ENCODE peak calls at places on chromosomes 1 and 21, in four cellular contexts. D, B, H and R are unnamed samples. For H3K36me3, the result is how much of the 10 kb centered on the place peaks cover.

GRCh38 chr1:31696246-31696645 is 7.6 kb downstream of the COL16A1 start:
- DNase-seq in D (no peak), B (no peak), H (no peak), R (no peak)

GRCh38 chr1:172499636-172500141 is 33.3 kb upstream of the SUCO start:
- DNase-seq in D (peak), B (no peak), H (peak), R (no peak)

GRCh38 chr21:45013271-45013841 is 61.0 kb upstream of the ADARB1 start:
- DNase-seq in D (no peak), B (no peak), H (no peak), R (no peak)

GRCh38 chr1:185157599-185158469 is 867 bp downstream of the SWT1 start:
- DNase-seq in D (peak), B (peak), H (peak), R (peak)

GRCh38 chr1:19824541-19824940 is 9.5 kb upstream of the RNF186 start:
- DNase-seq in D (no peak), B (no peak), H (no peak), R (no peak)

GRCh38 chr1:12314328-12314903 is 84.6 kb downstream of the VPS13D start:
- DNase-seq in D (peak), B (peak), H (no peak), R (peak)

GRCh38 chr1:201500670-201501120 is 6.2 kb downstream of the CSRP1 start:
- DNase-seq in D (no peak), B (no peak), H (no peak), R (peak)

GRCh38 chr1:116118471-116118870 is 7.3 kb downstream of the MAB21L3 start:
- DNase-seq in D (no peak), B (no peak), H (no peak), R (no peak)

GRCh38 chr1:245142171-245142798 is 12.5 kb upstream of the KIF26B start:
- DNase-seq in D (no peak), B (no peak), H (no peak), R (no peak)

GRCh38 chr21:46153259-46154154 is 1.9 kb downstream of the FTCD start:
- DNase-seq in D (peak), B (peak), H (peak), R (peak)

GRCh38 chr1:25544243-25544764 is 898 bp downstream of the LDLRAP1 start:
- DNase-seq in D (peak), B (no peak), H (no peak), R (no peak)

GRCh38 chr1:22749919-22750670 is 39.5 kb downstream of the EPHB2 start:
- DNase-seq in D (peak), B (peak), H (peak), R (peak)

GRCh38 chr1:234658143-234658542 is 48.2 kb upstream of the IRF2BP2 start:
- DNase-seq in D (peak), B (no peak), H (peak), R (peak)

GRCh38 chr1:47659141-47659540 is 221.3 kb downstream of the FOXD2 start:
- DNase-seq in D (no peak), B (no peak), H (no peak), R (no peak)

GRCh38 chr21:45009616-45010015 is 64.8 kb upstream of the ADARB1 start:
- DNase-seq in D (no peak), B (no peak), H (no peak), R (no peak)

GRCh38 chr21:45846373-45847160 is 135.0 kb upstream of the COL6A1 start:
- DNase-seq in D (no peak), B (no peak), H (no peak), R (no peak)

GRCh38 chr1:114668784-114669561 is 876 bp downstream of the DENND2C start:
- DNase-seq in D (peak), B (no peak), H (no peak), R (peak)

GRCh38 chr1:240021709-240022108 is 70.0 kb upstream of the FMN2 start:
- DNase-seq in D (no peak), B (no peak), H (no peak), R (no peak)

GRCh38 chr1:18139198-18139981 is 31.8 kb downstream of the IGSF21 start:
- DNase-seq in D (no peak), B (no peak), H (no peak), R (no peak)

GRCh38 chr1:85628791-85629531 is 48.4 kb downstream of the CCN1 start:
- DNase-seq in D (peak), B (peak), H (peak), R (peak)

GRCh38 chr1:198919667-198920398 is 281.0 kb downstream of the PTPRC start:
- DNase-seq in D (peak), B (no peak), H (no peak), R (no peak)
- H3K36me3 ChIP-seq in D (under half), B (under half), H (under half), R (under half)

GRCh38 chr1:157539568-157539967 is 12.7 kb downstream of the FCRL5 start:
- DNase-seq in D (no peak), B (no peak), H (no peak), R (no peak)
- H3K9ac ChIP-seq in D (no peak), B (no peak), H (no peak), R (no peak)

GRCh38 chr21:30943920-30944319 is 62.5 kb upstream of the KRTAP11-1 start:
- DNase-seq in D (no peak), B (no peak), H (no peak), R (no peak)

GRCh38 chr21:30936207-30936606 is 54.8 kb upstream of the KRTAP11-1 start:
- DNase-seq in D (no peak), B (no peak), H (no peak), R (no peak)

DNA sequence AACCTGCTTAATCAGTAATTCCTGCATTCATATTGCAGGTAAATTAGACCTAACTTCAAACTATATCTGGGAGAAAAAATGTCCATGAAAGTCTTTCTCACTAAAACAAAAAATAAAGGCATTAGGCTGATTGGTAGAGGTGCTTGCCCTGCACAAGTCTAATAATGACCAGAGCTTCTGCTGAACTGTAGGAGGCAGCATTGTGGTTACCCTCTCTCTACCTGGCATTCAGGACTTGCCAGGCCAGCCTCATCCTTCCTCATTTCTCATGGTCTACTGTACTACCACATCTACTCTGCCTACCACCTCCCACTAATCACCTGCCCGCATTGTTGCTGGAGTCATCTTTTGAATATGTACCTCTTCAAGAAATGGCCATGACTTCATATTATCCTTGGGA is 60.8 kb upstream of the KRTAP11-1 start:
- DNase-seq in D (no peak), B (no peak), H (no peak), R (no peak)
- H3K36me3 ChIP-seq in D (under half), B (under half), H (under half), R (under half)

GRCh38 chr21:41817228-41817627 is 50.4 kb upstream of the RIPK4 start:
- DNase-seq in D (peak), B (peak), H (peak), R (peak)

GRCh38 chr21:41819236-41819855 is 52.5 kb upstream of the RIPK4 start:
- DNase-seq in D (no peak), B (no peak), H (no peak), R (no peak)

GRCh38 chr21:41815652-41816582 is 49.1 kb upstream of the RIPK4 start:
- DNase-seq in D (no peak), B (no peak), H (no peak), R (no peak)

GRCh38 chr21:41817877-41818855 is 51.3 kb upstream of the RIPK4 start:
- DNase-seq in D (no peak), B (no peak), H (no peak), R (no peak)

DNA sequence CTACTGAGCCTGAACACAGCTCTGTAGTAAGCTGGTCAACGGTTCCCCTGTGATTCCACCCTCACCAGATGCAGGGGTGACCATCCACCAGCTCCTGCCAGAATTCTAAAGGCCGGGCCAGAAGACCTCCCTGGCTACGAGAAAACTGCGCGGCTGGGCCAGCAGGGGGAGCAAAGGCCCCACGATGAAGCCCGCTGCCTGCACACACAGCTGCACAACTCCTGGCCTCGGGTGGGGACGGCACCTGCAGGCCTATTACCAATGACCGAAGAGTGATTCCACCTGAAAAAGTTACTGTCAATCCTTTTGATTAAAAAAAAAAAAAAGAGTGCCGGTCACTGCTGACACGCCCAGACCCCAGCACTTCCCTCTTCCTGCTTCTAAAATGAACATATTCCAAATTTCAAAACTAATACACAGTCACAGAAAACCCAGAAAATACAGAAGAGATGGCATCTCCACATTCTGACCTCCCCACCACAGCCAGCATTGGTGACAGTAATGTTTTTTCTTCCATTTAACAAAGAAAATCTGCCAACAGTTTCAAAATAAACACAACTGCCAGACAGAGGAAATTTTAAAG is 49.8 kb upstream of the RIPK4 start:
- DNase-seq in D (peak), B (peak), H (peak), R (peak)
- H3K9ac ChIP-seq in D (peak), B (no peak), H (no peak), R (peak)

DNA sequence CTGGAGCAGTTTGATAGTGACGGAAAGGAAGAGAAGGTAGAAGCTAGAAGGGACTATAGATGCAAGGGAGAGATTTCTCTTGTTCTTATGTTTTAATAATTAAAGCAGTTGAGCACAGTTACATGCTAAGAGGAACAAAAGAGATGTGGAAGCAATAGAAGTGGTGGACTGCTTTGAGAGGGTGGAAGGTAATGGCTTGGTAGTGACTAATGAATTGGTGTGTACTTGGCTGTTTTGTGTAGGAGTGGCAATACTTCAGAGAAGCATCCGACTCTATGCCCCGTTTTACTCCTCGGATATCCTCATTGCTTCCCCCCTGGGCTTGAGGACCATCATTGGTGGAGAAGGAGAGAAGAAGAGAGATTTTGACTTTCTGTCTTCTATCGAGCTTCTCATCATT is 12.8 kb downstream of the UTP25 start:
- DNase-seq in D (no peak), B (no peak), H (no peak), R (no peak)
- H3K36me3 ChIP-seq in D (half or more), B (under half), H (under half), R (half or more)

DNA sequence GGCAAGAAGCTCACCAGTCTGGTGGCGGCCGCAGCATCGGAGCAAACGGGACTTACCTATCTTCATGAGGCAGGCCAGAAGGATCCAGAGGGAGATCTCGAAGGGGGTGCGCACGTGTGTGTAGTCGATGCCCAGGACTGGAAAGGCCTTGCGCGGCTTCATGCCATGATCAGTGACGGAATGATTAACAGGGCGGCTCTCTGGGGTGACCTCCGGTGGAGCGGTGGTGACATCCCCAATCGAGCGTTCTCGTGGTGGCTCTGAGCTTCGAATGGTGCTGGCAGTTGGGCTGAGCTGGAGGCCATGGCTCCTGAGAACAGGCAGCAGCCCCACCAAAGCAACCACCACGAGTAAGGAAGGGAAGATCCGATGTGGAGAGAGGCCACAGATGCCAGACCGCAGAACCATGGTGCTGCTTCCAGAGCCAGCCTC is 982 bp downstream of the SLC9A1 start:
- DNase-seq in D (no peak), B (no peak), H (no peak), R (no peak)
- H3K9ac ChIP-seq in D (peak), B (peak), H (peak), R (peak)

GRCh38 chr1:225559902-225560301 is 93.0 kb downstream of the ENAH start:
- DNase-seq in D (no peak), B (no peak), H (no peak), R (no peak)

GRCh38 chr1:225561675-225562074 is 91.2 kb downstream of the ENAH start:
- DNase-seq in D (no peak), B (no peak), H (no peak), R (no peak)

GRCh38 chr1:225555821-225556220 is 97.1 kb downstream of the ENAH start:
- DNase-seq in D (no peak), B (no peak), H (no peak), R (no peak)

GRCh38 chr1:225554216-225554812 is 98.6 kb downstream of the ENAH start:
- DNase-seq in D (peak), B (peak), H (no peak), R (peak)

DNA sequence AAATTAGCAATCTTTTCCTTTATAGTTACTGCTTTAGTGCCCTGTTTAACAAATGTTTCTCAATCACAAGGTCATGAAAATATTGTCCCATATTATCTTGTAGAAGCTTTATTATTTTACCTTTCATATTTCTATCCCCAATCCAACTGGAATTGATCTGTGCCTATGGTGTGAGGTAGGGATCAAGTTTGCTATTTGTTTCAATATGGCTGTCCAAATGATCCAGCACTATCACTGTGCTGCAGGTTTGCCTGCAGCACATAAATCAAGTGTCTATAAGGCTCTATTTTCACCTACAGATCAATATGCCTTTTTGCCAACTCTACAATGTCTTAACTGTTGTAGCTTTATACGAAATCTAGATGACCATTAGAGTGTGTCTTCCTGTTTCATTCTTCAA is 96.2 kb downstream of the ENAH start:
- DNase-seq in D (no peak), B (no peak), H (no peak), R (no peak)
- H3K36me3 ChIP-seq in D (under half), B (under half), H (under half), R (under half)